ENCODE peak calls at places on chromosomes 1 and 21, in four cellular contexts. One of them, this sample, is unnamed.

GRCh38 chr1:23772049-23772853 is 6.0 kb upstream of the PITHD1 start:
- DNase-seq in HCT116: peak; percentile 64
- DNase-seq in brain microvascular endothelial cell: peak; percentile 88
- DNase-seq in cardiac muscle cell: peak; percentile 88
- DNase-seq in this sample: peak; percentile 92

GRCh38 chr1:200907611-200908097 is 13.0 kb downstream of the INAVA start:
- DNase-seq in HCT116: no peak
- DNase-seq in brain microvascular endothelial cell: no peak
- DNase-seq in cardiac muscle cell: no peak
- DNase-seq in this sample: no peak

GRCh38 chr1:14955402-14955801 is 198.1 kb upstream of the TMEM51 start:
- DNase-seq in HCT116: no peak
- DNase-seq in brain microvascular endothelial cell: no peak
- DNase-seq in cardiac muscle cell: no peak
- DNase-seq in this sample: no peak

GRCh38 chr1:17762313-17762712 is 7.2 kb downstream of the ACTL8 start:
- DNase-seq in HCT116: no peak
- DNase-seq in brain microvascular endothelial cell: no peak
- DNase-seq in cardiac muscle cell: no peak
- DNase-seq in this sample: no peak

GRCh38 chr1:118842462-118843201 is 145.5 kb downstream of the TBX15 start:
- DNase-seq in HCT116: no peak
- DNase-seq in brain microvascular endothelial cell: no peak
- DNase-seq in cardiac muscle cell: peak; percentile 7
- DNase-seq in this sample: peak; percentile 68

GRCh38 chr1:21490774-21491482 is 18.3 kb upstream of the ALPL start:
- DNase-seq in HCT116: no peak
- DNase-seq in brain microvascular endothelial cell: peak; percentile 78
- DNase-seq in cardiac muscle cell: no peak
- DNase-seq in this sample: no peak

GRCh38 chr1:206035027-206035426 is 11.3 kb upstream of the CTSE start:
- DNase-seq in HCT116: no peak
- DNase-seq in brain microvascular endothelial cell: no peak
- DNase-seq in cardiac muscle cell: no peak
- DNase-seq in this sample: no peak

GRCh38 chr1:77991638-77992037 is 12.8 kb upstream of the FUBP1 start:
- DNase-seq in HCT116: no peak
- DNase-seq in brain microvascular endothelial cell: no peak
- DNase-seq in cardiac muscle cell: no peak
- DNase-seq in this sample: no peak

GRCh38 chr21:27132270-27132669 is 165.4 kb upstream of the ADAMTS5 start:
- DNase-seq in HCT116: no peak
- DNase-seq in brain microvascular endothelial cell: no peak
- DNase-seq in cardiac muscle cell: peak; percentile 15
- DNase-seq in this sample: no peak

GRCh38 chr21:29250642-29251041 is 48.1 kb upstream of the BACH1 start:
- DNase-seq in HCT116: no peak
- DNase-seq in brain microvascular endothelial cell: no peak
- DNase-seq in cardiac muscle cell: no peak
- DNase-seq in this sample: no peak
- H3K27me3 ChIP-seq in HCT116: no peaks in the 10 kb centered on the region
- H3K27me3 ChIP-seq in brain microvascular endothelial cell: no peaks in the 10 kb centered on the region
- H3K27me3 ChIP-seq in cardiac muscle cell: no peaks in the 10 kb centered on the region
- H3K27me3 ChIP-seq in this sample: no peaks in the 10 kb centered on the region

DNA sequence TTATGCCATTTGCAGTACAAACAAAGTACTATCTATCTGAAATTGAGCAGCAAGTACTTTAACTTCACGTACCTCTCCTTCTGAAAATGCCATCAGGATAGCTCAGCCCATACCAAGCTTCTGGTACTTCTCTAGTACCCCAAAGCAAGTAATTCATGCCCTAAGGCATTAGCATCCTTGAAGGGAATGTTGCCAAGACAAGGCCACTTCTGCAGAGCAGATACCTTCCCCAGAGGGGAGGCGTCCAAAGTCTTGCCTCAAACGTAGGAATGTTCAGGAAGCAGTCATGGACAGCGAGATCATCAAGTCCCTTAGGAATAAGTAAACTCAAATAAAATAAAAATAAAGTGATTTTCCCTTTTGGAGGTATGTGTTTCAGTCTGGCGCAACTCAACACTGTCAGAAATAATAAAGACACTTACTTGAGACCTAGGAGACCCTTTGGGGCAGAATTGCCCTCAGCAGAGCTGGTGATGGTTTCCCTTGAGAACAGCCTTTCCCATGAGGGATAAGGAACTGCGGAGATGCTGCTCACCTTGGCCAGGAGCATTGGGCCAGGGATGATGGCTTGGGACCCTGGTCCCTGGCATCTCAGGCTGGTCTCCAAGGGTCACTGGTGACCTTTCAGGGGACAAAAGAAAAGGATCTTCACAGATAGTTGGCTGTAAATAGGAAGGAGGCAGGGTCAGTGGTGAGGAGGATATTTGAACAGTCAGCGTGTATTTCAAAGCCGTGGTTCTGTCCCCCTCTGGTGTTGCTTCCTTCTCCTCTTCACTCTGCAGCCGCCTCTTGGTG is 522.9 kb downstream of the KIF26B start:
- DNase-seq in HCT116: no peak
- DNase-seq in brain microvascular endothelial cell: no peak
- DNase-seq in cardiac muscle cell: no peak
- DNase-seq in this sample: no peak
- H3K27me3 ChIP-seq in HCT116: no peaks in the 10 kb centered on the region
- H3K27me3 ChIP-seq in brain microvascular endothelial cell: no peaks in the 10 kb centered on the region
- H3K27me3 ChIP-seq in cardiac muscle cell: no peaks in the 10 kb centered on the region
- H3K27me3 ChIP-seq in this sample: no peaks in the 10 kb centered on the region

GRCh38 chr1:63946866-63947491 is 173.2 kb downstream of the ROR1 start:
- DNase-seq in HCT116: no peak
- DNase-seq in brain microvascular endothelial cell: peak; percentile 72
- DNase-seq in cardiac muscle cell: no peak
- DNase-seq in this sample: no peak
- H3K27me3 ChIP-seq in HCT116: no peaks in the 10 kb centered on the region
- H3K27me3 ChIP-seq in brain microvascular endothelial cell: no peaks in the 10 kb centered on the region
- H3K27me3 ChIP-seq in cardiac muscle cell: no peaks in the 10 kb centered on the region
- H3K27me3 ChIP-seq in this sample: no peaks in the 10 kb centered on the region

DNA sequence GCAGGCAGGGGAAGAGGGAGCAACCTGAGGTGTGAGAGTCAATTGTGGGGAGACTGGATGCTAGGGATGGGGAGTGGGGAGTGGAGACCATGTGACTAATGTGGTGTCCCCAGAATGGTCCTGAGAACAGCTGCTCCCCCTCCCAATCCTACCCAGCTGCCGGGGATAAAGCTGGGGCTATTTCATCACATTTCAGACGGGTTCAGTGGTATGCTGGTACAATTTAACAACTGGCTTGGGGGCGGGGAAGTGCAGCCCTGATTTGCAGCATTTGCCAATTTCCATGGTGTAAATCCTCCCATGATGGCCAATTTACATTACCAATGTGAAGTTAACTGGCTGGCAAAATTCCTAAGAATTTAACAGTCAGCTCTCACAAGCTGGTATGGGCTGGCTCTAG is 11.0 kb upstream of the ADGRB2 start:
- DNase-seq in HCT116: no peak
- DNase-seq in brain microvascular endothelial cell: no peak
- DNase-seq in cardiac muscle cell: no peak
- DNase-seq in this sample: no peak
- H3K27me3 ChIP-seq in HCT116: no peaks in the 10 kb centered on the region
- H3K27me3 ChIP-seq in brain microvascular endothelial cell: peaks cover 34% of the 10 kb centered on the region
- H3K27me3 ChIP-seq in cardiac muscle cell: peaks cover 37% of the 10 kb centered on the region
- H3K27me3 ChIP-seq in this sample: peaks cover 68% of the 10 kb centered on the region

GRCh38 chr1:213887842-213888241 is 99.9 kb upstream of the PROX1 start:
- DNase-seq in HCT116: no peak
- DNase-seq in brain microvascular endothelial cell: no peak
- DNase-seq in cardiac muscle cell: no peak
- DNase-seq in this sample: no peak

GRCh38 chr1:213884402-213884801 is 103.4 kb upstream of the PROX1 start:
- DNase-seq in HCT116: no peak
- DNase-seq in brain microvascular endothelial cell: no peak
- DNase-seq in cardiac muscle cell: no peak
- DNase-seq in this sample: no peak

GRCh38 chr1:213883618-213884017 is 104.2 kb upstream of the PROX1 start:
- DNase-seq in HCT116: no peak
- DNase-seq in brain microvascular endothelial cell: no peak
- DNase-seq in cardiac muscle cell: no peak
- DNase-seq in this sample: no peak

DNA sequence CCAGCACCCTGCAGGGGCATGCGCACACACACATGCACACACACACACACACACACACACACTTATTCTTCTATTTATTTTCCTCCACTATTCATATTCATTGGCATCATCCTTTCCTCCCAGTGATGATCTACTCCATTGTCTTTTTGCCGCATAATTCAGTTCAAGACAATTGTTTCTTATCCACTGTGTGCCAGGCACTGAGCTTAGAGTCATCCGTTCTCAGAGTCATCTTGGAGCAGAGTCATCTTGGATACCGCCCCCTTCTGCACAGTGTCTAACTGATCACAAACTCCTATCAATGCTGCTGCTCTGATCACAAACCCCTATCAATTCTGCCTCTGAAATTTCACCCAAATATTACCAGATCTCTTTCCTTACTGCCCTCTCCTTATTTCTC is 102.8 kb upstream of the PROX1 start:
- DNase-seq in HCT116: no peak
- DNase-seq in brain microvascular endothelial cell: no peak
- DNase-seq in cardiac muscle cell: no peak
- DNase-seq in this sample: no peak
- H3K27me3 ChIP-seq in HCT116: peaks cover 21% of the 10 kb centered on the region
- H3K27me3 ChIP-seq in brain microvascular endothelial cell: no peaks in the 10 kb centered on the region
- H3K27me3 ChIP-seq in cardiac muscle cell: no peaks in the 10 kb centered on the region
- H3K27me3 ChIP-seq in this sample: no peaks in the 10 kb centered on the region

This sample was measured in lower lobe of right lung.